ENCODE peak calls at places on chromosomes 4 and X, in eight cellular contexts. K, C, E, N, G, A, X and U are unnamed samples. For H3K36me3, the result is how much of the 10 kb centered on the place peaks cover.

GRCh38 chrX:8364369-8365141 is 100.1 kb upstream of the VCX3B start:
- DNase-seq in K (peak), C (peak), E (peak), N (peak), G (no peak), A (peak), X (no peak), U (no peak)

GRCh38 chr4:187071896-187072295 is 348.2 kb upstream of the FAT1 start:
- DNase-seq in K (no peak), C (no peak), E (peak), N (no peak), G (no peak), A (no peak), X (no peak), U (no peak)

GRCh38 chr4:2338754-2339457 is 77.0 kb upstream of the MXD4 start:
- DNase-seq in K (peak), C (peak), E (no peak), N (no peak), G (no peak), A (no peak), X (no peak), U (no peak)

GRCh38 chr4:109414938-109415337 is 18.7 kb upstream of the SEC24B start:
- DNase-seq in K (no peak), C (no peak), E (no peak), N (no peak), G (no peak), A (peak), X (no peak), U (no peak)

GRCh38 chrX:2442694-2443093 is 58.1 kb downstream of the DHRSX start:
- DNase-seq in K (no peak), C (no peak), E (no peak), N (no peak), G (no peak), A (no peak), X (no peak), U (no peak)

GRCh38 chr4:38876636-38877035 is 9.0 kb downstream of the FAM114A1 start:
- DNase-seq in K (no peak), C (no peak), E (no peak), N (no peak), G (no peak), A (no peak), X (no peak), U (no peak)

GRCh38 chr4:40840255-40840984 is 90.7 kb downstream of the NSUN7 start:
- DNase-seq in K (no peak), C (no peak), E (no peak), N (no peak), G (no peak), A (no peak), X (no peak), U (no peak)

GRCh38 chr4:71187399-71188196 is 151.2 kb upstream of the SLC4A4 start:
- DNase-seq in K (peak), C (peak), E (peak), N (no peak), G (peak), A (peak), X (no peak), U (no peak)

GRCh38 chrX:85977218-85977617 is 70.1 kb downstream of the CHM start:
- DNase-seq in K (no peak), C (no peak), E (no peak), N (peak), G (no peak), A (no peak), X (no peak), U (no peak)

GRCh38 chr4:139628184-139629012 is 37.2 kb upstream of the MGST2 start:
- DNase-seq in K (peak), C (peak), E (no peak), N (no peak), G (peak), A (no peak), X (no peak), U (no peak)

GRCh38 chr4:151801547-151802516 is 41.0 kb upstream of the GATB start:
- DNase-seq in K (peak), C (peak), E (peak), N (peak), G (peak), A (peak), X (no peak), U (peak)

GRCh38 chrX:22041931-22042530 is 9.9 kb downstream of the PHEX start:
- DNase-seq in K (no peak), C (no peak), E (no peak), N (no peak), G (no peak), A (no peak), X (no peak), U (no peak)

GRCh38 chrX:1249101-1249887 is 19.3 kb upstream of the CSF2RA start:
- DNase-seq in K (peak), C (peak), E (peak), N (peak), G (peak), A (peak), X (no peak), U (peak)

GRCh38 chrX:43655961-43656494 is at the start of gene MAOA:
- DNase-seq in K (peak), C (peak), E (peak), N (no peak), G (peak), A (peak), X (no peak), U (no peak)

GRCh38 chrX:19177710-19178109 is 55.4 kb upstream of the ADGRG2 start:
- DNase-seq in K (no peak), C (no peak), E (no peak), N (no peak), G (no peak), A (no peak), X (no peak), U (no peak)

GRCh38 chr4:14180983-14181601 is 553.6 kb upstream of the BOD1L1 start:
- DNase-seq in K (peak), C (no peak), E (no peak), N (no peak), G (no peak), A (peak), X (no peak), U (no peak)

GRCh38 chrX:96721398-96721797 is 36.8 kb downstream of the DIAPH2 start:
- DNase-seq in K (no peak), C (no peak), E (no peak), N (no peak), G (no peak), A (no peak), X (no peak), U (no peak)

GRCh38 chr4:4849524-4850193 is 9.8 kb upstream of the MSX1 start:
- DNase-seq in K (no peak), C (peak), E (no peak), N (no peak), G (no peak), A (no peak), X (no peak), U (no peak)

GRCh38 chr4:26788341-26788733 is 72.3 kb upstream of the STIM2 start:
- DNase-seq in K (no peak), C (no peak), E (no peak), N (peak), G (no peak), A (no peak), X (no peak), U (no peak)

DNA sequence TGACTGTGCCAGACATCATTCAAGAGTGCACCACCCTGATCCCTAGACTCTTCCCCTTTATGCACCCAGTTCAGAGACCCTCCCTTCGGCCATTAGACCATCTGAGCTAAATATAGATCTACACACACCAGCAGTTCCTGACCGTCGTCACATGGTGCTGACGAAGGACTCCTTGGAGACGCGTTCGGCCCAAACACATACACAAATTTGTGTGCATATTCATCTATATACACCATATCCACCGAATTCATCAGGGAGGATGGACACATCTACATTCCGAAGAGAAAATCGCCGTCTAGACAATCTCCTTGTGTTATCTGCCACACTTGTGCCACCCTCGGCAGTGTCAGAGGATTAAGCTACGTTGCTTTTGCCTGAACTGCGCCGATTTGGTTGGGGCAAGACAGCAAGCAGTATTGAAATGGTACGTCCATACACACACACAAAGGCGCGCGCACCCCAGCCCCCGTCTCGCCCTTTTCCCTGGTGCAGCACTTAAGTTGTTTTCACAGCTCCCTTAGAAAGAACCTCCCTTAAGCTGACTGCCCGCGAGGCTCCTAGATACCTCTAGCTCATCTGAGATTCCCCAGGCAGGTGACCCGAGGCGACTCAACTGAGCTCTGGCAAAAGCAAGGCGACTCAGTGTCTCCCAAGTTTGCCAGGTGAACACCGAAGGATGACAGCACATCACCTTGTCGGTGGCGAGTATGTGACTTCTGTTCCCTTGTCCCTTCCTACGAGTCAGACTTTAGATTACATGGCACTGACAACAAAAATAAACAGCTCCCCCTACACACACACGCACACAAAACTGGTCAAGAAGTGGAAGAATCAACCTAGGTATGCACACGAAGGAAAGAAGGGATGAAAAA is 1.0 kb downstream of the RASGEF1B start:
- DNase-seq in K (peak), C (peak), E (peak), N (peak), G (peak), A (peak), X (no peak), U (peak)
- H3K27ac ChIP-seq in K (peak), C (no peak), E (peak), N (peak), G (peak), A (no peak), X (peak), U (no peak)

GRCh38 chr4:91116861-91117260 is 989.7 kb downstream of the CCSER1 start:
- DNase-seq in K (no peak), C (no peak), E (no peak), N (no peak), G (no peak), A (peak), X (no peak), U (no peak)

GRCh38 chr4:91111556-91111955 is 984.4 kb downstream of the CCSER1 start:
- DNase-seq in K (no peak), C (no peak), E (no peak), N (no peak), G (no peak), A (no peak), X (no peak), U (no peak)

GRCh38 chr4:91114386-91114785 is 987.2 kb downstream of the CCSER1 start:
- DNase-seq in K (no peak), C (no peak), E (no peak), N (no peak), G (no peak), A (no peak), X (no peak), U (no peak)

GRCh38 chr4:91108751-91109150 is 981.6 kb downstream of the CCSER1 start:
- DNase-seq in K (no peak), C (no peak), E (no peak), N (no peak), G (no peak), A (no peak), X (no peak), U (no peak)

DNA sequence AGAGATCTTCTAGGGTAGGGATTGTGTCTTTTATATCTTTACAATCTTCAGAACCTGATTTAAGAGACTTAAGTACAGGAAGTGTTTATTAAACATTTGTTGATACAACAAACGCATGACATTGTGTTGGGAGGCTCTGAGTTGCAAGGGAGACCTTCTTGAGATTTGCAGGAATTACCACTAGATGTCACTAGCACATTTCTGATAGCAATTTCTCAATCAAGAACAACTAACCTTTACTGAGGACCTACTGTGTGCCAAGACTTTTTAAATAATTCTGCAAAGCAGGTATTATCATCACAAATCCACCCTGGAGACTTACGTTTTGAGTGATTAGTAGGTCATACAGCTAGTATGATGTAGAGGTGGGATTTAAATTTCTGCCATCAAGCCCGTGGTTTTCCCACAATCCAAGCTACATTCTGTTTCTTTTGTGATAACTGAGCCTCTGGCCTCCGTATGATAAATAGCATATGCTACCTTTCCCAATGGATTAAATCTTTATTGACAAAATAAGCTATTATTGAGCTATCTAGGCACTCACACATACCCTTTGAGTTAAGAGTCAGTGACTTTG is 986.0 kb downstream of the CCSER1 start:
- DNase-seq in K (no peak), C (no peak), E (no peak), N (peak), G (no peak), A (peak), X (no peak), U (peak)
- TF ChIP-seq CTCF in K (no peak), C (peak), E (no peak), N (peak), G (peak), A (peak), X (peak), U (peak)

DNA sequence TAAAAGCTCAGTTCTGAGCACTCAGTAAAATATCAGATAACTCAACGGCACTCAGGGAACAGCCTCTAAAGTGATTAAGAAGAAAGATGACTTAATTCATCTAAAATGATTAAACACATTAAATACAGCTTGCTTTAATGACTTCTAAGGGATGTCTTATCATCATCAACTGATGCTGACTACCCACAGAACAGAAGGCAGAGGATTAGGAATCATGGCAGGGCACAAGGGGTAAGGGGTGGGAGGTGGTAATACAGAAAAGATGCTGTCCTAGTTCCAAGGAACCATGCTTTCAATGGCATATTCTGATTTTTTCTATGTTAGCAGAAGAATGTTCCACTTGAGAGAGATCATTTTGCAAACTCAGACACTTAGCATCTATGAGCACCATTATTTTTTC is 99.2 kb upstream of the CBR4 start:
- DNase-seq in K (no peak), C (peak), E (no peak), N (no peak), G (no peak), A (no peak), X (no peak), U (no peak)
- H3K36me3 ChIP-seq in K (under half), C (half or more), E (under half), N (under half), G (under half), A (under half), X (under half), U (half or more)

GRCh38 chr4:142550955-142551354 is 295.1 kb downstream of the INPP4B start:
- DNase-seq in K (no peak), C (no peak), E (no peak), N (no peak), G (peak), A (no peak), X (no peak), U (no peak)

GRCh38 chr4:142551513-142552280 is 294.4 kb downstream of the INPP4B start:
- DNase-seq in K (no peak), C (no peak), E (no peak), N (no peak), G (no peak), A (no peak), X (no peak), U (no peak)

GRCh38 chr4:142549248-142549647 is 296.9 kb downstream of the INPP4B start:
- DNase-seq in K (no peak), C (no peak), E (no peak), N (no peak), G (no peak), A (no peak), X (peak), U (no peak)

GRCh38 chr4:142548491-142548890 is 297.6 kb downstream of the INPP4B start:
- DNase-seq in K (no peak), C (no peak), E (no peak), N (no peak), G (no peak), A (no peak), X (peak), U (no peak)

DNA sequence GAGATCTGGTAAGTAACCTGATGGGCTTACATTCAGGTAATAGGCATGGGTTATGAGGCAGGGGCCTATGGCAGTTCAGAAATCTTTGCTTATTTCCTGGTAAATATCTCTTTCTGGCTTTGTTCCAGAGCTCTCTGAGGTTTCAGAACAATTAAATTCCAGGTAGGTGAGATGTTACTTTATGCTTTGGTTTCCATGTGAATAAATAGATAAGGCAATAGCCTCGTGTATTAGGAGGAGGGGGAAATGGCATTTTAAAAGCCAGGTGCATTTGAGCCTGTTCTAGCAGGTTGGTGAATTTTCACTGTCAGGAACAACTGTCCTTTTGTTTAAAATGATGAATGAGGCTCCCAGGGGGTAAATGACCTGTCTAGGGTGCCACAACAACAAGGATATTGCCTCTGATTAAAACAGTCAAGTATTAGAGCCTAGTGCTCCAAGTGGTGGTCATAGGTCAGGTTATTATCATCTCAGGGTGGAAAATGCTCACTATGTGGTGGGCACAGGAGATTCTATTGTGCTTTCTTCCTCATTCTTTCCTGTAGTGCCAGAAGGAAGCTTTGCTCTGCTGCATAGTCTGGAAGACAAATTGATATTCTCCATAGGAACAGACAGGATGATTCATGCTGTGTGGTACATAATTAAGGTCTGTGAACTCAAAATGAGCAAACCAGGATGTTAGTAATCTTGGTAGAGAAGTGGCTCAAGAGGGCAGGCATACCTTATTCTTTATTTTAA is 296.2 kb downstream of the INPP4B start:
- DNase-seq in K (no peak), C (no peak), E (no peak), N (no peak), G (no peak), A (peak), X (peak), U (peak)
- H3K27ac ChIP-seq in K (no peak), C (peak), E (no peak), N (no peak), G (peak), A (peak), X (peak), U (peak)

GRCh38 chrX:132491191-132491590 is 2.4 kb upstream of the MBNL3 start:
- DNase-seq in K (no peak), C (no peak), E (peak), N (peak), G (peak), A (peak), X (no peak), U (no peak)
- TF ChIP-seq CTCF in K (no peak), C (peak), E (no peak), N (peak), G (peak), A (no peak), X (peak), U (peak)

DNA sequence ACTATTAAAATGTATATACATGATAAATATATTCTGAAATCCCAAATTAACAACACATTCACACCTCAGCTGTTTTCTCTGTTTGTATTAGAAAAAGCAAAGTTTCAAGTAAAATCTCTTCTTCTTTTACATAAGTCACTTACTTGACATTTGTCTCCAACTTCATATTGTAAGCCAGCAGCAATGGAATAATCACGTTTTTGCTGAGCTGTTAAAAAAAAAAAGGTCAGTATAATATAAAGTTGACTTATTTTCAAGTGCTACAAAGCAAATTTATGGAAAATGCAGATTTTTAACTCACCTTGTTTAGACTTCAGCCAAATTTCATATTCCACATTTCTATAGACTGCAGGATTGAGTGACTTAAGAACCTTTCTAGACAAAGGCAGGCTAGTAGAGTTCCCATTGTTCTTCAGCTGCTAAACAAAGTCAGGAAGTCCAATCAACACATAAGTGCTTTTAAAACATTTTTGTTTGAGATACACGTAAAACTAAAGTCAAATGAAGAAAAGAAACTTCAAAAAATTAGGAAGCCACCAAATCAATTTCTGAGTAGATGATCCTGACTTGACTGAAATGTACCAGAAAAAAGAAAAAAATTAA is 25.0 kb downstream of the OTUD4 start:
- DNase-seq in K (no peak), C (no peak), E (no peak), N (no peak), G (no peak), A (no peak), X (no peak), U (no peak)
- H3K36me3 ChIP-seq in K (under half), C (half or more), E (under half), N (half or more), G (under half), A (under half), X (under half), U (under half)